ENCODE peak calls at places on chromosomes 5 and 9, in five cellular contexts. E is kidney epithelial cell, Q is mucosa of descending colon, U is fibroblast of mammary gland, V is ovary. Y is an unnamed sample.

GRCh38 chr9:94150279-94150828 is 66.1 kb downstream of the PTPDC1 start:
- DNase-seq in E (no peak), U (no peak), Q (no peak), V (no peak), Y (no peak)

GRCh38 chr9:112006361-112007020 is 109.9 kb downstream of the UGCG start:
- DNase-seq in Q (no peak), E (no peak), V (no peak), U (no peak), Y (no peak)

GRCh38 chr5:58933891-58934628 is 351.2 kb downstream of the RAB3C start:
- DNase-seq in U (no peak), Q (no peak), V (no peak), E (no peak), Y (no peak)

GRCh38 chr5:134509308-134510040 is 16.0 kb upstream of the JADE2 start:
- DNase-seq in E (peak), Q (no peak), U (peak), V (no peak), Y (peak)

GRCh38 chr9:123368481-123369153 is 12.6 kb downstream of the CRB2 start:
- DNase-seq in Q (no peak), U (no peak), V (no peak), E (no peak), Y (no peak)

GRCh38 chr9:136080716-136081112 is 14.4 kb downstream of the NACC2 start:
- DNase-seq in E (no peak), U (no peak), Q (peak), V (peak), Y (no peak)

GRCh38 chr5:173716058-173716682 is 99.7 kb upstream of the BOD1 start:
- DNase-seq in U (no peak), Q (no peak), E (no peak), V (no peak), Y (no peak)

GRCh38 chr9:117290809-117291208 is 124.0 kb downstream of the ASTN2 start:
- DNase-seq in Q (no peak), E (peak), V (no peak), U (peak), Y (peak)

GRCh38 chr5:9562101-9562500 is 16.2 kb upstream of the SEMA5A start:
- DNase-seq in E (no peak), Q (no peak), V (no peak), U (peak), Y (peak)

GRCh38 chr9:133044125-133044524 is 13.3 kb downstream of the GTF3C5 start:
- DNase-seq in V (no peak), E (no peak), Q (peak), U (no peak), Y (no peak)

GRCh38 chr9:25703826-25704357 is 25.6 kb upstream of the TUSC1 start:
- DNase-seq in V (no peak), U (peak), Q (no peak), E (no peak), Y (no peak)

GRCh38 chr5:100846722-100847121 is 56.4 kb downstream of the ST8SIA4 start:
- DNase-seq in V (no peak), Q (no peak), U (peak), E (no peak), Y (no peak)

GRCh38 chr5:151800527-151800926 is 28.8 kb downstream of the G3BP1 start:
- DNase-seq in E (no peak), Q (no peak), V (no peak), U (no peak), Y (no peak)

GRCh38 chr9:133553123-133553522 is 18.6 kb downstream of the ADAMTSL2 start:
- DNase-seq in Q (no peak), E (no peak), V (no peak), U (no peak), Y (no peak)

GRCh38 chr9:72149231-72149975 is at the start of gene GDA:
- DNase-seq in E (no peak), V (no peak), Q (peak), U (no peak), Y (no peak)

GRCh38 chr5:50667079-50667652 is 729 bp downstream of the PARP8 start:
- DNase-seq in U (peak), V (peak), E (no peak), Q (peak), Y (peak)

GRCh38 chr9:20732118-20732517 is 48.1 kb downstream of the FOCAD start:
- DNase-seq in V (no peak), Q (no peak), E (peak), U (peak), Y (peak)

GRCh38 chr5:9284781-9285307 is 261.0 kb downstream of the SEMA5A start:
- DNase-seq in E (no peak), Q (no peak), V (no peak), U (peak), Y (peak)

GRCh38 chr5:15538516-15538915 is 38.5 kb downstream of the FBXL7 start:
- DNase-seq in E (no peak), Q (no peak), V (no peak), U (no peak), Y (no peak)

GRCh38 chr9:2231831-2232230 is 216.7 kb downstream of the SMARCA2 start:
- DNase-seq in Q (no peak), E (no peak), V (peak), U (peak), Y (peak)

GRCh38 chr9:22307013-22307711 is 139.5 kb upstream of the DMRTA1 start:
- DNase-seq in Q (no peak), V (no peak), E (peak), U (peak), Y (peak)

GRCh38 chr5:150163547-150164059 is 3.0 kb upstream of the CDX1 start:
- DNase-seq in Q (peak), E (no peak), U (no peak), V (peak), Y (no peak)

GRCh38 chr5:89844548-89844947 is 565.0 kb downstream of the CETN3 start:
- DNase-seq in V (no peak), E (no peak), Q (no peak), U (no peak), Y (no peak)

GRCh38 chr5:57532513-57533497 is 50.2 kb upstream of the ACTBL2 start:
- DNase-seq in V (no peak), E (peak), Q (no peak), U (peak), Y (peak)

GRCh38 chr5:83342475-83342874 is 129.1 kb upstream of the VCAN start:
- DNase-seq in V (no peak), U (no peak), Q (no peak), E (no peak), Y (peak)

DNA sequence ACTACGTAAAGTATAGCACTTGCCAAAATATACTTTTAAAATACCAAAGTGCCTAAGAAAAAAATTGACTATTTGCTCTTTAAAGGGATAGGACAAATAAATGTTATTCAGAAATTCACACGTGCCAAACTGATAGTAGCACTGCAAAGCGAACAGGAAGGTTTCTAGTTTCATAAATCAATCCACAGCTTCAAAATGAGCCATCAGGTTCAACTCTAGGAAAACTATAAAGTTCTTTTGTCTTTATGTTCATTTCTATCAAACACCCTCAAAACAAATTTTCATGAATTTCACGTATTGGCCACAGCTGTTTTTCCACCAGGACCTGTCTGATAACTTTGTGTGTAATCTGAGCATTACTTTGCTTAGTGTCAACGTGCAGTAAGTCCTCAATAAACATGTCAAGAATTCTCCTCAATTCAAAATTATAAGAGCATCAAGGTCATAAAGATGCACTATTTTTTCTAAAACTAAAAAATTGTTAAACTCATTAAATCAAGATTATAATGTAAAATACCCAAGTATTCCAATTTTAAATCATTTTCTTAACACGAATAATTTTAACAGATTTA is 3.0 kb downstream of the RNF130 start:
- DNase-seq in E (no peak), Q (no peak), U (no peak), V (no peak), Y (no peak)
- H3K4me3 ChIP-seq in E (no peak), Q (no peak), U (no peak), V (no peak), Y (no peak)

GRCh38 chr5:7015586-7016256 is 302.5 kb downstream of the TENT4A start:
- DNase-seq in V (no peak), E (no peak), U (no peak), Q (no peak), Y (no peak)
- TF ChIP-seq CTCF in V (no peak), E (no peak), U (no peak), Q (no peak), Y (no peak)

GRCh38 chr9:99868845-99869244 is 37.6 kb upstream of the STX17 start:
- DNase-seq in Q (no peak), V (no peak), U (peak), E (no peak), Y (no peak)
- H3K4me3 ChIP-seq in Q (no peak), V (no peak), U (no peak), E (no peak), Y (no peak)

GRCh38 chr5:61468483-61468865 is 136.4 kb downstream of the ZSWIM6 start:
- DNase-seq in E (no peak), V (no peak), Q (no peak), U (no peak), Y (no peak)
- TF ChIP-seq CTCF in E (peak), V (no peak), Q (no peak), U (no peak), Y (peak)

GRCh38 chr5:16737173-16737572 is 120.4 kb upstream of the RETREG1 start:
- DNase-seq in Q (no peak), E (no peak), U (no peak), V (no peak), Y (no peak)

GRCh38 chr5:16741007-16741406 is 124.2 kb upstream of the RETREG1 start:
- DNase-seq in E (no peak), U (peak), Q (no peak), V (no peak), Y (peak)

GRCh38 chr5:16737620-16738364 is 121.0 kb upstream of the RETREG1 start:
- DNase-seq in E (no peak), V (no peak), U (no peak), Q (peak), Y (no peak)

GRCh38 chr5:16740476-16740875 is 123.7 kb upstream of the RETREG1 start:
- DNase-seq in U (no peak), Q (no peak), E (no peak), V (no peak), Y (no peak)

GRCh38 chr5:16740046-16740445 is 123.2 kb upstream of the RETREG1 start:
- DNase-seq in E (no peak), U (no peak), V (no peak), Q (no peak), Y (no peak)
- H3K4me3 ChIP-seq in E (no peak), U (no peak), V (no peak), Q (no peak), Y (no peak)